ENCODE peak calls at places on chromosome 9, in seven cellular contexts. C is mammary epithelial cell, E is NB4, P is PC-3, L is GM12864, R is fibroblast of mammary gland, V is BJ. W is an unnamed sample.

GRCh38 chr9:77218612-77219011 is 41.3 kb downstream of the VPS13A start:
- DNase-seq in C (peak), E (no peak), P (peak), L (no peak), R (peak), V (peak), W (no peak)

GRCh38 chr9:71514344-71514975 is 253.9 kb downstream of the CEMIP2 start:
- DNase-seq in C (peak), E (no peak), P (no peak), L (no peak), R (no peak), V (no peak), W (no peak)

GRCh38 chr9:126962336-126962735 is 47.8 kb downstream of the RALGPS1 start:
- DNase-seq in C (no peak), E (no peak), P (no peak), L (no peak), R (no peak), V (no peak), W (no peak)

GRCh38 chr9:126985870-126986498 is 71.4 kb downstream of the RALGPS1 start:
- DNase-seq in C (peak), E (peak), P (peak), L (peak), R (peak), V (no peak), W (peak)

GRCh38 chr9:75910716-75911115 is 20.2 kb downstream of the PCSK5 start:
- DNase-seq in C (no peak), E (no peak), P (no peak), L (no peak), R (peak), V (no peak), W (no peak)

GRCh38 chr9:73152445-73152844 is 780 bp downstream of the ANXA1 start:
- DNase-seq in C (no peak), E (no peak), P (peak), L (no peak), R (peak), V (no peak), W (no peak)

GRCh38 chr9:27469583-27469982 is 54.5 kb upstream of the IFNK start:
- DNase-seq in C (no peak), E (no peak), P (no peak), L (no peak), R (no peak), V (no peak), W (no peak)

GRCh38 chr9:87464992-87465378 is 32.7 kb upstream of the DAPK1 start:
- DNase-seq in C (no peak), E (no peak), P (no peak), L (no peak), R (no peak), V (no peak), W (no peak)

GRCh38 chr9:90162819-90163218 is 479.8 kb downstream of the DIRAS2 start:
- DNase-seq in C (no peak), E (no peak), P (no peak), L (no peak), R (no peak), V (no peak), W (no peak)

GRCh38 chr9:88076286-88077070 is 61.8 kb downstream of the SPATA31C2 start:
- DNase-seq in C (peak), E (peak), P (peak), L (no peak), R (peak), V (no peak), W (peak)

GRCh38 chr9:100099722-100100042 is 639 bp downstream of the INVS start:
- DNase-seq in C (no peak), E (no peak), P (no peak), L (no peak), R (no peak), V (no peak), W (no peak)

GRCh38 chr9:101566904-101567724 is 27.7 kb downstream of the PPP3R2 start:
- DNase-seq in C (peak), E (peak), P (peak), L (no peak), R (peak), V (no peak), W (peak)

GRCh38 chr9:81264516-81264915 is 424.8 kb downstream of the TLE1 start:
- DNase-seq in C (no peak), E (no peak), P (no peak), L (no peak), R (peak), V (no peak), W (no peak)

GRCh38 chr9:33246269-33246860 is 6.4 kb downstream of the SPINK4 start:
- DNase-seq in C (no peak), E (no peak), P (no peak), L (no peak), R (no peak), V (no peak), W (no peak)

GRCh38 chr9:7561527-7561926 is 238.1 kb downstream of the DMAC1 start:
- DNase-seq in C (no peak), E (no peak), P (no peak), L (no peak), R (no peak), V (no peak), W (no peak)

GRCh38 chr9:37925786-37926736 is 22.1 kb upstream of the SLC25A51 start:
- DNase-seq in C (no peak), E (peak), P (no peak), L (no peak), R (peak), V (no peak), W (no peak)

GRCh38 chr9:105157178-105157583 is 87.3 kb upstream of the SLC44A1 start:
- DNase-seq in C (peak), E (peak), P (peak), L (no peak), R (peak), V (peak), W (no peak)

GRCh38 chr9:82456621-82457020 is 468.0 kb downstream of the SPATA31D1 start:
- DNase-seq in C (peak), E (no peak), P (peak), L (no peak), R (peak), V (peak), W (peak)

GRCh38 chr9:13279284-13280162 is at the start of gene MPDZ:
- DNase-seq in C (peak), E (no peak), P (peak), L (no peak), R (peak), V (no peak), W (no peak)

GRCh38 chr9:5449521-5450359 is 602 bp upstream of the CD274 start:
- DNase-seq in C (peak), E (no peak), P (peak), L (no peak), R (no peak), V (no peak), W (no peak)

GRCh38 chr9:5453673-5454072 is 3.3 kb downstream of the CD274 start:
- DNase-seq in C (no peak), E (no peak), P (no peak), L (no peak), R (no peak), V (no peak), W (no peak)

GRCh38 chr9:5450360-5451051 is at the start of gene CD274:
- DNase-seq in C (peak), E (peak), P (peak), L (peak), R (peak), V (peak), W (peak)

GRCh38 chr9:5453004-5453403 is 2.7 kb downstream of the CD274 start:
- DNase-seq in C (no peak), E (no peak), P (peak), L (no peak), R (no peak), V (no peak), W (no peak)

GRCh38 chr9:5452286-5452609 is 1.9 kb downstream of the CD274 start:
- DNase-seq in C (no peak), E (peak), P (no peak), L (no peak), R (no peak), V (no peak), W (no peak)
- H3K4me3 ChIP-seq in C (no peak), E (no peak), P (peak), L (peak), R (no peak), V (no peak), W (no peak)

DNA sequence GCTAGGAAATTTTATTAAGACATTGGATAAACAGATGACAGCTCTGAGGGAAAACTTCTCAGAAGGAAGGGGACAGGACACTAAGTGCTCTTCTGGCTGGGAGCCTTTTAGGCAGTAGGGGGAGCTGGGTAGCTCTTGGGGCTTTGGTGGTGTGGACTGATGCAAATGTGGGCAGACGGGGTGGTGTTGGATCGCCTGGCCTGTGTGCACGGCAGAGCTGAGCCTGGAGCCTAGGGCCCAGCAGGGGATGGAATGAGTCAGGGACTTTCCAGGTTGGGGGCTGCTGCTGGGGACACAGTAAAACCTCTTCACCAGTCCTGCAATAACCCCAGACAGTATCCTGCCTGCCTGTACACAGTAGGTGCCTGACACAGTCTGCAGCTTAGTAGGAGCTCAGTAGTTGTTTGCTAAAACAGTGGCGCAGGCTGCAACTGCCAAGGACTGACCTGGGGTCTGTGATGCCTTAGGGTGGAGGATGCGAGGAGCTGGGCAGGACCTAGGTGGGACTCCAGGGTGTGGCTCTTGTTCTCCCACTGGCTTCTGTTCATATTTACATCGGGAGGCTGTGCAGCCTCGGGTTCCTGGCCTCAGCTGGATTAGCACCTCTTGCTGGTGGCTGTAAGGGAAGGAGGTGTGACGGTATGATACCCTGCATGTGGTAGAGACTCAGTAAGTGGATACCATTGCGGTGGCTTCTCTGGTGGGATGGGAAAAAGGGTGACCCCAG is 83.8 kb downstream of the DAB2IP start:
- DNase-seq in C (peak), E (peak), P (peak), L (no peak), R (peak), V (peak), W (no peak)
- TF ChIP-seq CTCF in C (peak), E (peak), P (peak), L (peak), R (peak), V (peak), W (peak)

GRCh38 chr9:84266087-84266561 is 74.4 kb downstream of the SLC28A3 start:
- DNase-seq in C (no peak), E (no peak), P (no peak), L (no peak), R (no peak), V (no peak), W (no peak)

GRCh38 chr9:84258371-84258770 is 82.2 kb downstream of the SLC28A3 start:
- DNase-seq in C (no peak), E (no peak), P (no peak), L (no peak), R (no peak), V (no peak), W (no peak)

GRCh38 chr9:84264307-84264706 is 76.3 kb downstream of the SLC28A3 start:
- DNase-seq in C (no peak), E (no peak), P (no peak), L (no peak), R (no peak), V (no peak), W (no peak)

GRCh38 chr9:84255701-84256100 is 84.9 kb downstream of the SLC28A3 start:
- DNase-seq in C (no peak), E (no peak), P (no peak), L (no peak), R (no peak), V (no peak), W (no peak)

DNA sequence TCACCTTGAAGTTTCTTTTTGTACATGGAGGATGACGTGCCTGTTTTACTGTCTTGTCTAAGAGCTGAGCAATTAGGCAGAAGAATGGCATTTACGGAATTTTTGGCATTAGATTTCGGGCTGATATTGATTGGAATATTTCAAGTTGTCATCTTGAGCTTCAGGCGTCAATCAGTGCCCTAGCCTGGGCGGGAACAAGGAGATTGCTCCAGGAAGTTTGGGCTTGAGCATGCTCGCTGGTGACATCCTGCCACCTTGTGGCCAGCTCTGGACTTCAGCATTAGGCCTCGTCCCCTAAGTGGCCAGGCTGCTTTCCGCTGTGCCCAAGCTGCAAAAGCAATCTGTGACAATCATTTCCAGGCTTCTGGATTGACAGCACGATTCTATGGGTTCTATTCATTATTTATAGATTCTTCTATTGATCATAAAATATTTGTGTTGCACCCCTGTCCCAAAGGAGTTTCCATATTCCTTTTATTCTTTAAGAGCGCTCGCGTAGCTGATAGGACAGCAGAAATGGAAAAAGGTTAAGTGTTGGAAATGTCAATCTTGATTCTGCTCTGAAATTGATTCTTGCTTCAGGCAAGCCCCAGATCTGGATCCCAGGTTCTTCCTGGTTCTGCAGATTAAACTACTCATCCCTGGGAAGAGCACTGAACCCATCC is 79.3 kb downstream of the SLC28A3 start:
- DNase-seq in C (peak), E (peak), P (peak), L (peak), R (peak), V (peak), W (no peak)
- H3K4me3 ChIP-seq in C (no peak), E (no peak), P (no peak), L (no peak), R (peak), V (peak), W (peak)

GRCh38 chr9:117411547-117411946 is 3.3 kb downstream of the ASTN2 start:
- DNase-seq in C (peak), E (peak), P (peak), L (no peak), R (peak), V (no peak), W (peak)
- TF ChIP-seq CTCF in C (peak), E (peak), P (peak), L (peak), R (peak), V (peak), W (peak)

GRCh38 chr9:128916204-128916603 is 4.6 kb upstream of the PHYHD1 start:
- DNase-seq in C (no peak), E (no peak), P (peak), L (no peak), R (peak), V (no peak), W (no peak)
- H3K4me3 ChIP-seq in C (no peak), E (no peak), P (no peak), L (no peak), R (no peak), V (no peak), W (no peak)

W was measured in epithelial cell of proximal tubule.